ENCODE peak calls at places on chromosomes 3 and 15, in six cellular contexts. V is stomach, W is breast epithelium, C is testis, Y is adrenal gland, S is transverse colon. U is an unnamed sample.

GRCh38 chr15:75637245-75638009 is 2.6 kb downstream of the IMP3 start:
- DNase-seq in V (no peak), W (no peak), Y (no peak), C (no peak), S (no peak), U (no peak)

GRCh38 chr15:87722941-87723691 is 533.4 kb downstream of the NTRK3 start:
- DNase-seq in Y (no peak), W (no peak), V (no peak), C (no peak), S (no peak), U (no peak)

GRCh38 chr15:79431636-79432344 is at the start of gene MINAR1:
- DNase-seq in V (no peak), C (peak; percentile 27), W (no peak), S (no peak), Y (peak; percentile 52), U (no peak)

GRCh38 chr3:52245322-52246263 is at the start of gene PPM1M:
- DNase-seq in V (peak; percentile 58), W (no peak), S (peak; percentile 67), C (no peak), Y (no peak), U (peak; percentile 68)

GRCh38 chr15:60576515-60576914 is 97.6 kb upstream of the ICE2 start:
- DNase-seq in C (no peak), W (no peak), S (no peak), V (no peak), Y (no peak), U (no peak)

GRCh38 chr15:73822998-73823397 is 50.4 kb upstream of the TBC1D21 start:
- DNase-seq in Y (no peak), V (no peak), W (no peak), S (no peak), C (peak; percentile 34), U (no peak)

GRCh38 chr15:48096813-48097212 is 24.0 kb upstream of the SLC24A5 start:
- DNase-seq in W (no peak), V (no peak), C (no peak), Y (no peak), S (no peak), U (no peak)

GRCh38 chr15:74406992-74407705 is 26.6 kb downstream of the SEMA7A start:
- DNase-seq in W (no peak), C (peak; percentile 88), S (no peak), Y (no peak), V (no peak), U (no peak)

GRCh38 chr3:97938444-97938843 is 33.8 kb downstream of the RIOX2 start:
- DNase-seq in Y (no peak), W (no peak), V (no peak), C (no peak), S (no peak), U (no peak)

GRCh38 chr15:70271422-70272088 is 173.8 kb upstream of the TLE3 start:
- DNase-seq in C (peak; percentile 64), V (no peak), S (peak; percentile 22), W (no peak), Y (peak; percentile 83), U (no peak)

GRCh38 chr15:40456299-40456712 is 14.5 kb upstream of the CHST14 start:
- DNase-seq in S (no peak), Y (peak; percentile 90), C (peak; percentile 67), W (no peak), V (peak; percentile 60), U (no peak)

GRCh38 chr15:40930430-40931299 is 1.5 kb downstream of the DLL4 start:
- DNase-seq in C (peak; percentile 41), V (no peak), S (peak; percentile 63), Y (peak; percentile 61), W (no peak), U (no peak)

GRCh38 chr3:11583638-11584046 is 60.1 kb downstream of the VGLL4 start:
- DNase-seq in V (no peak), C (no peak), S (no peak), W (no peak), Y (no peak), U (no peak)

GRCh38 chr15:88187195-88187594 is 69.3 kb downstream of the NTRK3 start:
- DNase-seq in W (no peak), S (no peak), Y (peak; percentile 54), V (no peak), C (no peak), U (no peak)

GRCh38 chr3:155870945-155871745 is 695 bp downstream of the GMPS start:
- DNase-seq in Y (peak; percentile 65), S (peak; percentile 64), W (peak; percentile 61), V (peak; percentile 58), C (peak; percentile 71), U (peak; percentile 72)

GRCh38 chr3:139252719-139253118 is 91.1 kb upstream of the MRPS22 start:
- DNase-seq in S (no peak), Y (no peak), W (no peak), C (no peak), V (peak; percentile 34), U (no peak)

GRCh38 chr3:114411292-114411691 is 117.5 kb downstream of the TIGIT start:
- DNase-seq in W (no peak), C (no peak), V (no peak), Y (no peak), S (no peak), U (no peak)

DNA sequence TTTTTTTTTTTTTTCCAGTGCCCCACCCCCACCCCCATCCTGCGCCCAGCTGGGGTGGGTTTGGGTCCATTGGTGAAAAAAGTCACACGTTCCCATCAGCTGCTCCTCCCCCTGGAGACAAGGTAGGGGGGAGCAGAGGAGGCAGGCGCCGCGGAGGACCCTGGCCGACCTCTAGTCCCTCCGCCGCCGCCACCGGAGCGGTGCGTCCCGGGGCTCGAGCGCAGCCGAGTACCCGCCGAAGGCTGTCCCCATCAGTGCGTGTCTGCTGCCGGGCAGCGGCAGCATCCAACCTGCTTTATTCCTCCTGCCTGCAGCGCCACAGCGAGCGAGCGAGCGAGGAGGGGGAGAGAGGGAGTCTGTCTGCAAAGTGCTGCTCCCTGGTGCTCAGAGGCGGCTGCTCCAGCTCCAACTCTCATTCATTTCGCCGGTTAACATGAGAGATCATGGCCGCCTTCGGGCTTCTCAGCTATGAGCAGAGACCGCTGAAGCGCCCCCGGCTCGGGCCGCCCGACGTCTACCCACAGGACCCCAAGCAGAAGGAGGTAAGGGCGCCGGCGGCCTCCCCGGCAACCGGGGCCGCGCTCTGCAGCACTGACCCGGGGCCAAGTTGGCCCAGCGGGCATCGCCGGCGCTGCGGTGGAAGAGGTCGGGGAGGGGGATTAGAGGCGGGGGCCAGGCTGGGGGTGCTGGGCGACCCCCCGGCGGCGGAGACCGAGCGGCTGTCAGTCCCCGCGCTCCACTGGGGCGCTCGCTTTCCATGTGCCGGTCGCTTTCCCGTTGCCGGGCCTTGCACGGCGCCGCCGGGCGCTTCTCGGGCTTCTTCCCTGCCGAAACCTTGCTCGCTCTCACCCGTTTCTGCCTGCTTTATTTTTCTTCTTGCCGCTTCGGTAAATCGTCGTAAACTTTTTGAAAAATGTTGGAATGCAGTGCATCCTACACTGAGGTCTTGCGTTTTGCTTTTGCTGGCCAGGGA is 1.3 kb downstream of the MED12L start:
- DNase-seq in Y (peak; percentile 86), S (peak; percentile 61), C (peak; percentile 86), V (peak; percentile 67), W (peak; percentile 71), U (peak; percentile 81)
- TF ChIP-seq POLR2A in Y (peak; percentile 68), S (no peak), C (no peak), V (no peak), W (no peak), U (no peak)

DNA sequence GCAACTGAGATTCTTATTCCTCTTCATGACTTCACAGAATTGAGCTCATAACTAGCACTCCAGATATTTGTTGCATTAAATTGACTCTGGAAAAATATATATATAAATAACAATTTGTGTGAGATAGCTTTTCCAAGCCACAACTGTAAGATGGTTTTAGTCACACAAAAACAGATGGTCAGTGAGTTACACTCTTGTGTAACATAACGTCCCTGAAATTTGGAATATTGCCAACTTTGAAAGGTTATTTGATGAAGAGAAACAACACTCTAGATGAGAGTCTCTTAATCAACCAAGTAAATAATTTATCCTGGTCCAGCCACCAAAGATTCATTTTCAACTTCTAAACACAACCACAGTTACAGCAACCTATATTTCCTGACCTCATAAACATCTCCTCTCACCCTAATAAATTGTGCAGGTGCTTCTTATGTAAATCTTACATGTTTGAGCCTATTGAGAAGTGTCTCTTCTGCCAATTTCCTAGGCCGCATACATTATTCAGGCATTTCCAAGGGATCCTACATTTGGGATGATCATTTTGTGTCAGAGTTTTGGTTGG is 84.9 kb upstream of the ACP3 start:
- DNase-seq in Y (no peak), C (no peak), S (no peak), W (no peak), V (no peak), U (no peak)
- H3K4me3 ChIP-seq in Y (no peak overlapping the region), C (no peak overlapping the region), S (no peak overlapping the region), W (no peak overlapping the region), V (no peak overlapping the region), U (no peak overlapping the region)

GRCh38 chr3:30613135-30613825 is 6.9 kb downstream of the TGFBR2 start:
- DNase-seq in Y (peak; percentile 38), S (no peak), W (no peak), V (no peak), C (no peak), U (no peak)
- H3K4me1 ChIP-seq in Y (peaks cover 73% of the 10 kb centered on the region), S (peaks cover 47% of the 10 kb centered on the region), W (peaks cover 3% of the 10 kb centered on the region), V (peaks cover 98% of the 10 kb centered on the region), C (no peaks in the 10 kb centered on the region), U (peaks cover 30% of the 10 kb centered on the region)

GRCh38 chr3:150421799-150422548 is 13.9 kb downstream of the TSC22D2 start:
- DNase-seq in S (no peak), W (no peak), Y (no peak), C (no peak), V (no peak), U (no peak)
- TF ChIP-seq POLR2A in S (no peak), W (no peak), Y (no peak), C (no peak), V (no peak), U (no peak)

DNA sequence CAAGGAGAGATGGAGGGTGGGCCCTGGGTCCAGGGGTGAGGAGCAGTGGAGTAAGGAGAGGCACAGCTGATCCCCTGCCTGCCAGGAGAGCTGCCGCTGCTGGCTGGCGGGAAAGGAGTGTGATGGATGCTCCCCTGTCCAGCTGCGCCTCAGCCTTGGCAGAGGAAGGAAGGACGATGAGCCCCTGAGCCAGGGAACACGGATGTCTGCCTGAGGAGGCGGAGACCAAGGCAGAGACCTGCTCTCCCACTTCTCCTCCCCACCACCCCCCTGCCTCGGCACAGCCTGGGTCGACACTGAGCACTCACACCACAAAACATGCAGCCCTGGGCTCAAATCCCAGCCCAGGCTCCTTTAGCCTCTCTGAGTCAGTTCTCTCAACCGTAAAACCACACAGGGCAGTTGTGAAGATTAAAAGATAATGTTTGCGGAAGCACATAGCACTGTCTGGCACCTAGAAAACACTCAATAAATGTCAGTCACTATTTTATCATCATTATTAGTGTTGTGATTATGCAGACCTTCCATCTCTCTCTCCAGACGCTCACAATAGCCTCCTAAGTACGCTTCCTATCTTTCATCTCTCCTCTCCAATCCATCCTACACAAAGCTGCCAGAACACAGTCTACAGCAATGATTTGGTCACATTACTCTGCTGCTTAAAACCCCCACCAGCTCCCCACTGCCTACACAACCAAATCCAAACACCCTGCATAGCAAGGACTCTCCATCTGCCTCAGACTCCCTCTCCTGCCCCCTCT is 52.2 kb downstream of the SEMA5B start:
- DNase-seq in Y (no peak), W (peak; percentile 57), C (peak; percentile 41), S (peak; percentile 24), V (no peak), U (no peak)
- H3K4me3 ChIP-seq in Y (no peak overlapping the region), W (no peak overlapping the region), C (no peak overlapping the region), S (no peak overlapping the region), V (no peak overlapping the region), U (no peak overlapping the region)

GRCh38 chr3:194268659-194269487 is 82.3 kb downstream of the CPN2 start:
- DNase-seq in W (peak; percentile 38), V (no peak), S (peak; percentile 2), C (no peak), Y (peak; percentile 34), U (no peak)
- H3K4me1 ChIP-seq in W (peaks cover 31% of the 10 kb centered on the region), V (peaks cover 53% of the 10 kb centered on the region), S (peaks cover 40% of the 10 kb centered on the region), C (peaks cover 41% of the 10 kb centered on the region), Y (peaks cover 40% of the 10 kb centered on the region), U (no peaks in the 10 kb centered on the region)

U was measured in right lobe of liver.